ENCODE peak calls at places on chromosomes 1 and 21, in eight cellular contexts. One of them, this sample, is unnamed.

GRCh38 chr1:239717097-239718051 is 331.0 kb downstream of the CHRM3 start:
- DNase-seq in T-helper 17 cell: no peak
- DNase-seq in effector memory CD8-positive, alpha-beta T cell: no peak
- DNase-seq in islet precursor cell: no peak
- DNase-seq in AML-193: no peak
- DNase-seq in NCI-H1105 treated with DMSO at 0.1 percent for 48 hours: no peak
- DNase-seq in PC-3: peak
- DNase-seq in RPMI7951: no peak
- DNase-seq in this sample: no peak

GRCh38 chr1:21935891-21936365 is 1.2 kb downstream of the HSPG2 start:
- DNase-seq in T-helper 17 cell: no peak
- DNase-seq in effector memory CD8-positive, alpha-beta T cell: no peak
- DNase-seq in islet precursor cell: no peak
- DNase-seq in AML-193: no peak
- DNase-seq in NCI-H1105 treated with DMSO at 0.1 percent for 48 hours: no peak
- DNase-seq in PC-3: peak
- DNase-seq in RPMI7951: no peak
- DNase-seq in this sample: no peak

GRCh38 chr1:17674707-17675505 is 80.2 kb upstream of the ACTL8 start:
- DNase-seq in T-helper 17 cell: no peak
- DNase-seq in effector memory CD8-positive, alpha-beta T cell: no peak
- DNase-seq in islet precursor cell: no peak
- DNase-seq in AML-193: peak
- DNase-seq in NCI-H1105 treated with DMSO at 0.1 percent for 48 hours: no peak
- DNase-seq in PC-3: no peak
- DNase-seq in RPMI7951: peak
- DNase-seq in this sample: no peak

GRCh38 chr1:56808385-56808784 is 10.8 kb downstream of the FYB2 start:
- DNase-seq in T-helper 17 cell: no peak
- DNase-seq in effector memory CD8-positive, alpha-beta T cell: no peak
- DNase-seq in islet precursor cell: no peak
- DNase-seq in AML-193: no peak
- DNase-seq in NCI-H1105 treated with DMSO at 0.1 percent for 48 hours: peak
- DNase-seq in PC-3: no peak
- DNase-seq in RPMI7951: no peak
- DNase-seq in this sample: peak

GRCh38 chr1:175514309-175515001 is 228.9 kb downstream of the TNR start:
- DNase-seq in T-helper 17 cell: no peak
- DNase-seq in effector memory CD8-positive, alpha-beta T cell: peak
- DNase-seq in islet precursor cell: peak
- DNase-seq in AML-193: no peak
- DNase-seq in NCI-H1105 treated with DMSO at 0.1 percent for 48 hours: no peak
- DNase-seq in PC-3: no peak
- DNase-seq in RPMI7951: peak
- DNase-seq in this sample: no peak

GRCh38 chr1:169745015-169745861 is 11.4 kb upstream of the SELE start:
- DNase-seq in T-helper 17 cell: no peak
- DNase-seq in effector memory CD8-positive, alpha-beta T cell: no peak
- DNase-seq in islet precursor cell: peak
- DNase-seq in AML-193: no peak
- DNase-seq in NCI-H1105 treated with DMSO at 0.1 percent for 48 hours: no peak
- DNase-seq in PC-3: no peak
- DNase-seq in RPMI7951: peak
- DNase-seq in this sample: peak

GRCh38 chr1:229075217-229075616 is 195.7 kb upstream of the RAB4A start:
- DNase-seq in T-helper 17 cell: no peak
- DNase-seq in effector memory CD8-positive, alpha-beta T cell: no peak
- DNase-seq in islet precursor cell: no peak
- DNase-seq in AML-193: no peak
- DNase-seq in NCI-H1105 treated with DMSO at 0.1 percent for 48 hours: no peak
- DNase-seq in PC-3: peak
- DNase-seq in RPMI7951: no peak
- DNase-seq in this sample: no peak

GRCh38 chr1:184892116-184892515 is 82.2 kb downstream of the NIBAN1 start:
- DNase-seq in T-helper 17 cell: no peak
- DNase-seq in effector memory CD8-positive, alpha-beta T cell: no peak
- DNase-seq in islet precursor cell: no peak
- DNase-seq in AML-193: no peak
- DNase-seq in NCI-H1105 treated with DMSO at 0.1 percent for 48 hours: no peak
- DNase-seq in PC-3: peak
- DNase-seq in RPMI7951: no peak
- DNase-seq in this sample: no peak

GRCh38 chr1:201214461-201214860 is 23.8 kb downstream of the IGFN1 start:
- DNase-seq in T-helper 17 cell: no peak
- DNase-seq in effector memory CD8-positive, alpha-beta T cell: no peak
- DNase-seq in islet precursor cell: no peak
- DNase-seq in AML-193: no peak
- DNase-seq in NCI-H1105 treated with DMSO at 0.1 percent for 48 hours: no peak
- DNase-seq in PC-3: peak
- DNase-seq in RPMI7951: no peak
- DNase-seq in this sample: no peak

GRCh38 chr1:14485285-14485684 is 113.2 kb upstream of the KAZN start:
- DNase-seq in T-helper 17 cell: no peak
- DNase-seq in effector memory CD8-positive, alpha-beta T cell: no peak
- DNase-seq in islet precursor cell: no peak
- DNase-seq in AML-193: no peak
- DNase-seq in NCI-H1105 treated with DMSO at 0.1 percent for 48 hours: no peak
- DNase-seq in PC-3: no peak
- DNase-seq in RPMI7951: no peak
- DNase-seq in this sample: no peak

GRCh38 chr1:202063093-202063492 is 52.7 kb downstream of the ELF3 start:
- DNase-seq in T-helper 17 cell: no peak
- DNase-seq in effector memory CD8-positive, alpha-beta T cell: no peak
- DNase-seq in islet precursor cell: peak
- DNase-seq in AML-193: no peak
- DNase-seq in NCI-H1105 treated with DMSO at 0.1 percent for 48 hours: no peak
- DNase-seq in PC-3: peak
- DNase-seq in RPMI7951: peak
- DNase-seq in this sample: no peak

GRCh38 chr1:170790651-170791071 is 126.7 kb downstream of the PRRX1 start:
- DNase-seq in T-helper 17 cell: no peak
- DNase-seq in effector memory CD8-positive, alpha-beta T cell: no peak
- DNase-seq in islet precursor cell: no peak
- DNase-seq in AML-193: no peak
- DNase-seq in NCI-H1105 treated with DMSO at 0.1 percent for 48 hours: no peak
- DNase-seq in PC-3: no peak
- DNase-seq in RPMI7951: no peak
- DNase-seq in this sample: no peak

GRCh38 chr1:186429017-186429416 is 31.9 kb downstream of the PDC start:
- DNase-seq in T-helper 17 cell: no peak
- DNase-seq in effector memory CD8-positive, alpha-beta T cell: no peak
- DNase-seq in islet precursor cell: no peak
- DNase-seq in AML-193: no peak
- DNase-seq in NCI-H1105 treated with DMSO at 0.1 percent for 48 hours: no peak
- DNase-seq in PC-3: no peak
- DNase-seq in RPMI7951: no peak
- DNase-seq in this sample: no peak

GRCh38 chr1:903305-903704 is 20.4 kb upstream of the SAMD11 start:
- DNase-seq in T-helper 17 cell: no peak
- DNase-seq in effector memory CD8-positive, alpha-beta T cell: peak
- DNase-seq in islet precursor cell: no peak
- DNase-seq in AML-193: no peak
- DNase-seq in NCI-H1105 treated with DMSO at 0.1 percent for 48 hours: no peak
- DNase-seq in PC-3: no peak
- DNase-seq in RPMI7951: no peak
- DNase-seq in this sample: no peak

GRCh38 chr21:27831821-27832569 is 865.1 kb upstream of the ADAMTS5 start:
- DNase-seq in T-helper 17 cell: no peak
- DNase-seq in effector memory CD8-positive, alpha-beta T cell: no peak
- DNase-seq in islet precursor cell: no peak
- DNase-seq in AML-193: no peak
- DNase-seq in NCI-H1105 treated with DMSO at 0.1 percent for 48 hours: no peak
- DNase-seq in PC-3: no peak
- DNase-seq in RPMI7951: no peak
- DNase-seq in this sample: no peak

GRCh38 chr21:28580585-28580984 is 412.1 kb downstream of the LTN1 start:
- DNase-seq in T-helper 17 cell: no peak
- DNase-seq in effector memory CD8-positive, alpha-beta T cell: no peak
- DNase-seq in islet precursor cell: no peak
- DNase-seq in AML-193: no peak
- DNase-seq in NCI-H1105 treated with DMSO at 0.1 percent for 48 hours: no peak
- DNase-seq in PC-3: no peak
- DNase-seq in RPMI7951: no peak
- DNase-seq in this sample: no peak

GRCh38 chr1:231214918-231215675 is 25.9 kb upstream of the GNPAT start:
- DNase-seq in T-helper 17 cell: no peak
- DNase-seq in effector memory CD8-positive, alpha-beta T cell: no peak
- DNase-seq in islet precursor cell: no peak
- DNase-seq in AML-193: no peak
- DNase-seq in NCI-H1105 treated with DMSO at 0.1 percent for 48 hours: no peak
- DNase-seq in PC-3: no peak
- DNase-seq in RPMI7951: no peak
- DNase-seq in this sample: peak

GRCh38 chr21:45747802-45748445 is 104.4 kb downstream of the PCBP3 start:
- DNase-seq in T-helper 17 cell: no peak
- DNase-seq in effector memory CD8-positive, alpha-beta T cell: no peak
- DNase-seq in islet precursor cell: no peak
- DNase-seq in AML-193: no peak
- DNase-seq in NCI-H1105 treated with DMSO at 0.1 percent for 48 hours: peak
- DNase-seq in PC-3: peak
- DNase-seq in RPMI7951: peak
- DNase-seq in this sample: peak

GRCh38 chr1:9785406-9785805 is 38.4 kb downstream of the CLSTN1 start:
- DNase-seq in T-helper 17 cell: no peak
- DNase-seq in effector memory CD8-positive, alpha-beta T cell: no peak
- DNase-seq in islet precursor cell: peak
- DNase-seq in AML-193: no peak
- DNase-seq in NCI-H1105 treated with DMSO at 0.1 percent for 48 hours: no peak
- DNase-seq in PC-3: no peak
- DNase-seq in RPMI7951: peak
- DNase-seq in this sample: no peak

GRCh38 chr1:27349784-27350672 is 8.2 kb downstream of the SYTL1 start:
- DNase-seq in T-helper 17 cell: no peak
- DNase-seq in effector memory CD8-positive, alpha-beta T cell: no peak
- DNase-seq in islet precursor cell: peak
- DNase-seq in AML-193: no peak
- DNase-seq in NCI-H1105 treated with DMSO at 0.1 percent for 48 hours: peak
- DNase-seq in PC-3: peak
- DNase-seq in RPMI7951: peak
- DNase-seq in this sample: no peak

GRCh38 chr1:94562502-94563260 is 21.1 kb upstream of the F3 start:
- DNase-seq in T-helper 17 cell: no peak
- DNase-seq in effector memory CD8-positive, alpha-beta T cell: no peak
- DNase-seq in islet precursor cell: peak
- DNase-seq in AML-193: no peak
- DNase-seq in NCI-H1105 treated with DMSO at 0.1 percent for 48 hours: no peak
- DNase-seq in PC-3: peak
- DNase-seq in RPMI7951: no peak
- DNase-seq in this sample: no peak

GRCh38 chr1:41735587-41736290 is 183.0 kb downstream of the HIVEP3 start:
- DNase-seq in T-helper 17 cell: no peak
- DNase-seq in effector memory CD8-positive, alpha-beta T cell: no peak
- DNase-seq in islet precursor cell: no peak
- DNase-seq in AML-193: no peak
- DNase-seq in NCI-H1105 treated with DMSO at 0.1 percent for 48 hours: no peak
- DNase-seq in PC-3: no peak
- DNase-seq in RPMI7951: no peak
- DNase-seq in this sample: peak

GRCh38 chr1:202009326-202010031 is 908 bp upstream of the ELF3 start:
- DNase-seq in T-helper 17 cell: peak
- DNase-seq in effector memory CD8-positive, alpha-beta T cell: peak
- DNase-seq in islet precursor cell: peak
- DNase-seq in AML-193: peak
- DNase-seq in NCI-H1105 treated with DMSO at 0.1 percent for 48 hours: peak
- DNase-seq in PC-3: peak
- DNase-seq in RPMI7951: peak
- DNase-seq in this sample: peak

GRCh38 chr1:113035086-113035485 is 37.9 kb upstream of the LRIG2 start:
- DNase-seq in T-helper 17 cell: no peak
- DNase-seq in effector memory CD8-positive, alpha-beta T cell: no peak
- DNase-seq in islet precursor cell: no peak
- DNase-seq in AML-193: no peak
- DNase-seq in NCI-H1105 treated with DMSO at 0.1 percent for 48 hours: no peak
- DNase-seq in PC-3: peak
- DNase-seq in RPMI7951: peak
- DNase-seq in this sample: no peak

GRCh38 chr1:89538361-89538760 is 13.7 kb downstream of the LRRC8B start:
- DNase-seq in T-helper 17 cell: no peak
- DNase-seq in effector memory CD8-positive, alpha-beta T cell: no peak
- DNase-seq in islet precursor cell: no peak
- DNase-seq in AML-193: peak
- DNase-seq in NCI-H1105 treated with DMSO at 0.1 percent for 48 hours: no peak
- DNase-seq in PC-3: no peak
- DNase-seq in RPMI7951: no peak
- DNase-seq in this sample: no peak

This sample was measured in putamen.